ENCODE peak calls at places on chromosomes 13 and 19, in seven cellular contexts. One of them, this sample, is unnamed.

GRCh38 chr19:4229179-4229931 is at the start of gene EBI3:
- DNase-seq in thoracic aorta: no peak
- DNase-seq in esophagus squamous epithelium: no peak
- DNase-seq in neuronal stem cell: no peak
- DNase-seq in fibroblast of lung: peak; percentile 67
- DNase-seq in CD8-positive, alpha-beta T cell: no peak
- DNase-seq in upper lobe of left lung: peak; percentile 72
- DNase-seq in this sample: peak; percentile 57

GRCh38 chr13:101210774-101211173 is 205.5 kb downstream of the NALCN start:
- DNase-seq in thoracic aorta: no peak
- DNase-seq in esophagus squamous epithelium: no peak
- DNase-seq in neuronal stem cell: no peak
- DNase-seq in fibroblast of lung: no peak
- DNase-seq in CD8-positive, alpha-beta T cell: no peak
- DNase-seq in upper lobe of left lung: no peak
- DNase-seq in this sample: no peak

GRCh38 chr13:33918199-33918932 is 100.4 kb downstream of the RFC3 start:
- DNase-seq in thoracic aorta: no peak
- DNase-seq in esophagus squamous epithelium: no peak
- DNase-seq in neuronal stem cell: no peak
- DNase-seq in fibroblast of lung: peak; percentile 82
- DNase-seq in CD8-positive, alpha-beta T cell: no peak
- DNase-seq in upper lobe of left lung: no peak
- DNase-seq in this sample: peak; percentile 95

GRCh38 chr13:32495429-32495828 is 43.2 kb downstream of the N4BP2L2 start:
- DNase-seq in thoracic aorta: no peak
- DNase-seq in esophagus squamous epithelium: no peak
- DNase-seq in neuronal stem cell: no peak
- DNase-seq in fibroblast of lung: no peak
- DNase-seq in CD8-positive, alpha-beta T cell: no peak
- DNase-seq in upper lobe of left lung: no peak
- DNase-seq in this sample: no peak

GRCh38 chr19:10915511-10916091 is 12.8 kb downstream of the YIPF2 start:
- DNase-seq in thoracic aorta: no peak
- DNase-seq in esophagus squamous epithelium: no peak
- DNase-seq in neuronal stem cell: no peak
- DNase-seq in fibroblast of lung: peak; percentile 81
- DNase-seq in CD8-positive, alpha-beta T cell: no peak
- DNase-seq in upper lobe of left lung: peak; percentile 79
- DNase-seq in this sample: peak; percentile 82

GRCh38 chr19:15371786-15372380 is 7.7 kb downstream of the AKAP8 start:
- DNase-seq in thoracic aorta: no peak
- DNase-seq in esophagus squamous epithelium: no peak
- DNase-seq in neuronal stem cell: no peak
- DNase-seq in fibroblast of lung: no peak
- DNase-seq in CD8-positive, alpha-beta T cell: no peak
- DNase-seq in upper lobe of left lung: no peak
- DNase-seq in this sample: no peak

GRCh38 chr19:49823472-49823871 is 5.4 kb downstream of the MED25 start:
- DNase-seq in thoracic aorta: no peak
- DNase-seq in esophagus squamous epithelium: no peak
- DNase-seq in neuronal stem cell: no peak
- DNase-seq in fibroblast of lung: no peak
- DNase-seq in CD8-positive, alpha-beta T cell: no peak
- DNase-seq in upper lobe of left lung: no peak
- DNase-seq in this sample: no peak

GRCh38 chr19:10617409-10618121 is 7.8 kb upstream of the SLC44A2 start:
- DNase-seq in thoracic aorta: no peak
- DNase-seq in esophagus squamous epithelium: no peak
- DNase-seq in neuronal stem cell: no peak
- DNase-seq in fibroblast of lung: peak; percentile 89
- DNase-seq in CD8-positive, alpha-beta T cell: no peak
- DNase-seq in upper lobe of left lung: no peak
- DNase-seq in this sample: peak; percentile 87

GRCh38 chr19:51076602-51077213 is 6.0 kb downstream of the KLK14 start:
- DNase-seq in thoracic aorta: no peak
- DNase-seq in esophagus squamous epithelium: no peak
- DNase-seq in neuronal stem cell: no peak
- DNase-seq in fibroblast of lung: no peak
- DNase-seq in CD8-positive, alpha-beta T cell: no peak
- DNase-seq in upper lobe of left lung: no peak
- DNase-seq in this sample: no peak

GRCh38 chr13:53873558-53873957 is 844.9 kb downstream of the OLFM4 start:
- DNase-seq in thoracic aorta: no peak
- DNase-seq in esophagus squamous epithelium: no peak
- DNase-seq in neuronal stem cell: no peak
- DNase-seq in fibroblast of lung: no peak
- DNase-seq in CD8-positive, alpha-beta T cell: no peak
- DNase-seq in upper lobe of left lung: no peak
- DNase-seq in this sample: no peak

GRCh38 chr19:13987101-13987890 is 18.8 kb downstream of the RFX1 start:
- DNase-seq in thoracic aorta: no peak
- DNase-seq in esophagus squamous epithelium: no peak
- DNase-seq in neuronal stem cell: no peak
- DNase-seq in fibroblast of lung: no peak
- DNase-seq in CD8-positive, alpha-beta T cell: no peak
- DNase-seq in upper lobe of left lung: peak; percentile 76
- DNase-seq in this sample: no peak

GRCh38 chr19:13576726-13577125 is 70.4 kb upstream of the CACNA1A start:
- DNase-seq in thoracic aorta: no peak
- DNase-seq in esophagus squamous epithelium: no peak
- DNase-seq in neuronal stem cell: no peak
- DNase-seq in fibroblast of lung: no peak
- DNase-seq in CD8-positive, alpha-beta T cell: no peak
- DNase-seq in upper lobe of left lung: no peak
- DNase-seq in this sample: no peak

GRCh38 chr19:49080392-49080791 is 4.9 kb upstream of the SNRNP70 start:
- DNase-seq in thoracic aorta: no peak
- DNase-seq in esophagus squamous epithelium: no peak
- DNase-seq in neuronal stem cell: no peak
- DNase-seq in fibroblast of lung: no peak
- DNase-seq in CD8-positive, alpha-beta T cell: no peak
- DNase-seq in upper lobe of left lung: no peak
- DNase-seq in this sample: no peak

GRCh38 chr19:35076657-35077056 is 35.1 kb downstream of the HPN start:
- DNase-seq in thoracic aorta: no peak
- DNase-seq in esophagus squamous epithelium: no peak
- DNase-seq in neuronal stem cell: no peak
- DNase-seq in fibroblast of lung: no peak
- DNase-seq in CD8-positive, alpha-beta T cell: no peak
- DNase-seq in upper lobe of left lung: peak; percentile 76
- DNase-seq in this sample: no peak

GRCh38 chr19:42324655-42325307 is 654 bp upstream of the MEGF8 start:
- DNase-seq in thoracic aorta: no peak
- DNase-seq in esophagus squamous epithelium: no peak
- DNase-seq in neuronal stem cell: no peak
- DNase-seq in fibroblast of lung: no peak
- DNase-seq in CD8-positive, alpha-beta T cell: no peak
- DNase-seq in upper lobe of left lung: peak; percentile 86
- DNase-seq in this sample: no peak

GRCh38 chr13:25752957-25753540 is 298.8 kb downstream of the SHISA2 start:
- DNase-seq in thoracic aorta: peak; percentile 25
- DNase-seq in esophagus squamous epithelium: no peak
- DNase-seq in neuronal stem cell: no peak
- DNase-seq in fibroblast of lung: peak; percentile 95
- DNase-seq in CD8-positive, alpha-beta T cell: no peak
- DNase-seq in upper lobe of left lung: no peak
- DNase-seq in this sample: peak; percentile 88

DNA sequence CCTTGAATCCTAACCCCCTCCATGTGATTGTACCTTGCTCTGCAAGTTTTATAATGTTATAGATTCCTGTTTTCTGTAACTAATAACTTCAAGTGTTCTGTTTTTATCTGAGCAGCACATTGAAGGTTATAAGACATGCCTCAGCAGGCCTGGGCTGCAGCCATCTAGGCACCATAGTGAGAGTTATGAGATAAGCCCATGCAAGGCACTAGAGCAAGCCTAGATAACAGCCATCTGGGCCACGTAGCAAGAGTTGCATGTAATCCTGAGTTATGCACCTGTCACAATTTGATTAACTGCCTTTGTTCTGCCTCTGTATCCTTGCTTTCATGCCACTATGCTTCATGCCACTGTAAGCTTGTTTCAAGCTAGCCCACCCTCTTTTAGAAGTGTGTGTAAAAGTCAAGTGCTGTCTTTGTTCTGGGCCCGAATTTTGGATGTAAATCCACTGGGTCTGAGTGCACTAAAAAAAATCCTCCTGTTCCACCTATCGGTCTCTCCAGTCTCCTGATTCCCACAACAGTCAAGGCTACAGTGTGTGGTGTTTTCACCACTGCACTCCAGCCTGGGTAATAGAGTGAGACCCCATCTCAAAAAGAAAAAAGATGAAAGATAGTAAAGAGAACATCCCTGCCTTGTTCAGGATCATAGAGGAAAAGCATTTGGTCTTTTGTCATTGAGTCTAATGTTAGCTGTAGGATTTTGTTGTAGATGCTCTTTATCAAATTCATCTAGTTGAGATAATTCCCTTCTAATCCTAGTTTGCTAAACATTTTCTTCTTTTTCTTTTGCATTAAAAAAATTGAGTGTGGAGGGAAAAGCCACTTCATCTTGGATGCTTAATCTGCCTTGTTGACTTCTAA is 16.1 kb upstream of the KBTBD6 start:
- DNase-seq in thoracic aorta: no peak
- DNase-seq in esophagus squamous epithelium: no peak
- DNase-seq in neuronal stem cell: no peak
- DNase-seq in fibroblast of lung: no peak
- DNase-seq in CD8-positive, alpha-beta T cell: no peak
- DNase-seq in upper lobe of left lung: no peak
- DNase-seq in this sample: no peak
- H3K9me3 ChIP-seq in thoracic aorta: peaks cover 22% of the 10 kb centered on the region
- H3K9me3 ChIP-seq in esophagus squamous epithelium: no peaks in the 10 kb centered on the region
- H3K9me3 ChIP-seq in neuronal stem cell: peaks cover 16% of the 10 kb centered on the region
- H3K9me3 ChIP-seq in fibroblast of lung: no peaks in the 10 kb centered on the region
- H3K9me3 ChIP-seq in CD8-positive, alpha-beta T cell: peaks cover 32% of the 10 kb centered on the region
- H3K9me3 ChIP-seq in upper lobe of left lung: peaks cover 53% of the 10 kb centered on the region
- H3K9me3 ChIP-seq in this sample: peaks cover 42% of the 10 kb centered on the region

GRCh38 chr19:56810260-56810659 is 30.3 kb downstream of the PEG3 start:
- DNase-seq in thoracic aorta: no peak
- DNase-seq in esophagus squamous epithelium: no peak
- DNase-seq in neuronal stem cell: no peak
- DNase-seq in fibroblast of lung: no peak
- DNase-seq in CD8-positive, alpha-beta T cell: no peak
- DNase-seq in upper lobe of left lung: no peak
- DNase-seq in this sample: no peak

GRCh38 chr19:56811480-56811879 is 29.0 kb downstream of the PEG3 start:
- DNase-seq in thoracic aorta: no peak
- DNase-seq in esophagus squamous epithelium: no peak
- DNase-seq in neuronal stem cell: no peak
- DNase-seq in fibroblast of lung: no peak
- DNase-seq in CD8-positive, alpha-beta T cell: no peak
- DNase-seq in upper lobe of left lung: no peak
- DNase-seq in this sample: no peak

GRCh38 chr19:56806639-56807038 is 33.9 kb downstream of the PEG3 start:
- DNase-seq in thoracic aorta: no peak
- DNase-seq in esophagus squamous epithelium: no peak
- DNase-seq in neuronal stem cell: no peak
- DNase-seq in fibroblast of lung: no peak
- DNase-seq in CD8-positive, alpha-beta T cell: no peak
- DNase-seq in upper lobe of left lung: no peak
- DNase-seq in this sample: no peak

GRCh38 chr19:56813531-56813930 is 27.0 kb downstream of the PEG3 start:
- DNase-seq in thoracic aorta: no peak
- DNase-seq in esophagus squamous epithelium: no peak
- DNase-seq in neuronal stem cell: no peak
- DNase-seq in fibroblast of lung: no peak
- DNase-seq in CD8-positive, alpha-beta T cell: no peak
- DNase-seq in upper lobe of left lung: no peak
- DNase-seq in this sample: no peak

GRCh38 chr19:56808717-56809392 is 31.7 kb downstream of the PEG3 start:
- DNase-seq in thoracic aorta: no peak
- DNase-seq in esophagus squamous epithelium: no peak
- DNase-seq in neuronal stem cell: no peak
- DNase-seq in fibroblast of lung: no peak
- DNase-seq in CD8-positive, alpha-beta T cell: no peak
- DNase-seq in upper lobe of left lung: no peak
- DNase-seq in this sample: no peak
- H3K9me3 ChIP-seq in thoracic aorta: no peaks in the 10 kb centered on the region
- H3K9me3 ChIP-seq in esophagus squamous epithelium: no peaks in the 10 kb centered on the region
- H3K9me3 ChIP-seq in neuronal stem cell: peaks cover 34% of the 10 kb centered on the region
- H3K9me3 ChIP-seq in fibroblast of lung: no peaks in the 10 kb centered on the region
- H3K9me3 ChIP-seq in CD8-positive, alpha-beta T cell: peaks cover 8% of the 10 kb centered on the region
- H3K9me3 ChIP-seq in upper lobe of left lung: peaks cover 8% of the 10 kb centered on the region
- H3K9me3 ChIP-seq in this sample: peaks cover 36% of the 10 kb centered on the region

GRCh38 chr19:58056861-58057260 is 2.2 kb upstream of the ZNF135 start:
- DNase-seq in thoracic aorta: no peak
- DNase-seq in esophagus squamous epithelium: no peak
- DNase-seq in neuronal stem cell: no peak
- DNase-seq in fibroblast of lung: no peak
- DNase-seq in CD8-positive, alpha-beta T cell: no peak
- DNase-seq in upper lobe of left lung: no peak
- DNase-seq in this sample: no peak

GRCh38 chr19:58059681-58060080 is 599 bp downstream of the ZNF135 start:
- DNase-seq in thoracic aorta: no peak
- DNase-seq in esophagus squamous epithelium: no peak
- DNase-seq in neuronal stem cell: no peak
- DNase-seq in fibroblast of lung: no peak
- DNase-seq in CD8-positive, alpha-beta T cell: no peak
- DNase-seq in upper lobe of left lung: peak; percentile 66
- DNase-seq in this sample: no peak

GRCh38 chr19:58058428-58058827 is 654 bp upstream of the ZNF135 start:
- DNase-seq in thoracic aorta: no peak
- DNase-seq in esophagus squamous epithelium: no peak
- DNase-seq in neuronal stem cell: no peak
- DNase-seq in fibroblast of lung: no peak
- DNase-seq in CD8-positive, alpha-beta T cell: no peak
- DNase-seq in upper lobe of left lung: no peak
- DNase-seq in this sample: no peak

GRCh38 chr19:58059003-58059671 is at the start of gene ZNF135:
- DNase-seq in thoracic aorta: peak; percentile 52
- DNase-seq in esophagus squamous epithelium: peak; percentile 17
- DNase-seq in neuronal stem cell: peak; percentile 80
- DNase-seq in fibroblast of lung: peak; percentile 86
- DNase-seq in CD8-positive, alpha-beta T cell: peak; percentile 51
- DNase-seq in upper lobe of left lung: peak; percentile 95
- DNase-seq in this sample: peak; percentile 78

DNA sequence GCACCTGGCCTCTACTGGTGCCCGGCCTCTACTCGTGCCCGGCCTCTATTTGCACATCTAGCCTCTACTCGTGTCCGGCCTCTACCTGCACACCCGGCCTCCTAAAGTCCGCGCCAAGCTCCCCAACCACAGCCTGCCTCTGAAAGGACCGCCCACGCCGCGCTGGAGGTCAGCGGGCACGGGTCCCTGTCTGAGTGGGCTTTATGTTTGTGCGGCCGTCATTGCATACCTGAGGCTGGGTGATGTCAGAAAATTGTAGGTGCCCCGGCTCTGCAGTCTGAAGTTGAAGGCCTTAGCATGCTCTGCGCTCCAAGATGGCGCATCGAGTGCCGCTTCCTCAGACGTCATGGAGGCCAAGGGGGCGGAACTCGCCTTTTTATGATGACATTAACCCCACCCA is 1.1 kb downstream of the ZNF135 start:
- DNase-seq in thoracic aorta: no peak
- DNase-seq in esophagus squamous epithelium: no peak
- DNase-seq in neuronal stem cell: no peak
- DNase-seq in fibroblast of lung: no peak
- DNase-seq in CD8-positive, alpha-beta T cell: no peak
- DNase-seq in upper lobe of left lung: no peak
- DNase-seq in this sample: no peak
- H3K9me3 ChIP-seq in thoracic aorta: peaks cover 14% of the 10 kb centered on the region
- H3K9me3 ChIP-seq in esophagus squamous epithelium: no peaks in the 10 kb centered on the region
- H3K9me3 ChIP-seq in neuronal stem cell: peaks cover 25% of the 10 kb centered on the region
- H3K9me3 ChIP-seq in fibroblast of lung: no peaks in the 10 kb centered on the region
- H3K9me3 ChIP-seq in CD8-positive, alpha-beta T cell: peaks cover 15% of the 10 kb centered on the region
- H3K9me3 ChIP-seq in upper lobe of left lung: peaks cover 56% of the 10 kb centered on the region
- H3K9me3 ChIP-seq in this sample: peaks cover 37% of the 10 kb centered on the region

GRCh38 chr19:7729831-7730285 is 2.1 kb downstream of the CLEC4G start:
- DNase-seq in thoracic aorta: no peak
- DNase-seq in esophagus squamous epithelium: no peak
- DNase-seq in neuronal stem cell: no peak
- DNase-seq in fibroblast of lung: no peak
- DNase-seq in CD8-positive, alpha-beta T cell: no peak
- DNase-seq in upper lobe of left lung: peak; percentile 75
- DNase-seq in this sample: no peak
- H3K9me3 ChIP-seq in thoracic aorta: no peaks in the 10 kb centered on the region
- H3K9me3 ChIP-seq in esophagus squamous epithelium: no peaks in the 10 kb centered on the region
- H3K9me3 ChIP-seq in neuronal stem cell: peaks cover 2% of the 10 kb centered on the region
- H3K9me3 ChIP-seq in fibroblast of lung: no peaks in the 10 kb centered on the region
- H3K9me3 ChIP-seq in CD8-positive, alpha-beta T cell: no peaks in the 10 kb centered on the region
- H3K9me3 ChIP-seq in upper lobe of left lung: no peaks in the 10 kb centered on the region
- H3K9me3 ChIP-seq in this sample: no peaks in the 10 kb centered on the region